ENCODE peak calls at places on chromosomes 2 and 18, in seven cellular contexts. U is colonic mucosa, D is thoracic aorta, R is heart right ventricle, S is foreskin fibroblast, Y is lower leg skin, W is GM20000. L is an unnamed sample.

GRCh38 chr2:173755798-173756197 is 209.4 kb downstream of the SP3 start:
- DNase-seq in U (no peak), D (no peak), R (no peak), S (no peak), Y (no peak), W (no peak), L (no peak)

GRCh38 chr2:60530660-60531276 is 22.7 kb downstream of the BCL11A start:
- DNase-seq in U (peak), D (no peak), R (peak), S (no peak), Y (no peak), W (peak), L (no peak)

GRCh38 chr2:11029136-11029535 is 117.4 kb downstream of the KCNF1 start:
- DNase-seq in U (no peak), D (no peak), R (no peak), S (no peak), Y (no peak), W (no peak), L (no peak)

GRCh38 chr2:180050246-180050645 is 43.1 kb upstream of the CWC22 start:
- DNase-seq in U (no peak), D (no peak), R (no peak), S (peak), Y (no peak), W (no peak), L (no peak)

GRCh38 chr2:62724886-62725711 is 19.6 kb downstream of the EHBP1 start:
- DNase-seq in U (peak), D (no peak), R (no peak), S (no peak), Y (no peak), W (no peak), L (no peak)

GRCh38 chr2:157460897-157461296 is 17.0 kb upstream of the CYTIP start:
- DNase-seq in U (no peak), D (no peak), R (no peak), S (no peak), Y (no peak), W (no peak), L (no peak)

GRCh38 chr2:149129433-149129832 is 90.9 kb downstream of the LYPD6B start:
- DNase-seq in U (no peak), D (no peak), R (no peak), S (no peak), Y (no peak), W (no peak), L (no peak)

GRCh38 chr2:10800163-10800562 is 12.4 kb downstream of the PDIA6 start:
- DNase-seq in U (no peak), D (no peak), R (no peak), S (no peak), Y (no peak), W (no peak), L (no peak)

GRCh38 chr18:29962579-29962978 is 1080.0 kb downstream of the DSC3 start:
- DNase-seq in U (no peak), D (no peak), R (no peak), S (no peak), Y (no peak), W (no peak), L (no peak)

GRCh38 chr18:10234281-10234680 is 220.2 kb upstream of the APCDD1 start:
- DNase-seq in U (no peak), D (no peak), R (no peak), S (peak), Y (no peak), W (no peak), L (no peak)

GRCh38 chr18:49645836-49646235 is 84.0 kb downstream of the LIPG start:
- DNase-seq in U (peak), D (peak), R (peak), S (peak), Y (peak), W (no peak), L (no peak)

GRCh38 chr2:36706021-36706328 is 9.5 kb downstream of the VIT start:
- DNase-seq in U (no peak), D (no peak), R (no peak), S (no peak), Y (peak), W (no peak), L (no peak)

GRCh38 chr2:15797231-15797945 is 143.0 kb upstream of the MYCN start:
- DNase-seq in U (no peak), D (no peak), R (no peak), S (no peak), Y (no peak), W (no peak), L (no peak)
- TF ChIP-seq CTCF in U (no peak), D (no peak), R (no peak), S (no peak), Y (no peak), W (no peak), L (peak)

DNA sequence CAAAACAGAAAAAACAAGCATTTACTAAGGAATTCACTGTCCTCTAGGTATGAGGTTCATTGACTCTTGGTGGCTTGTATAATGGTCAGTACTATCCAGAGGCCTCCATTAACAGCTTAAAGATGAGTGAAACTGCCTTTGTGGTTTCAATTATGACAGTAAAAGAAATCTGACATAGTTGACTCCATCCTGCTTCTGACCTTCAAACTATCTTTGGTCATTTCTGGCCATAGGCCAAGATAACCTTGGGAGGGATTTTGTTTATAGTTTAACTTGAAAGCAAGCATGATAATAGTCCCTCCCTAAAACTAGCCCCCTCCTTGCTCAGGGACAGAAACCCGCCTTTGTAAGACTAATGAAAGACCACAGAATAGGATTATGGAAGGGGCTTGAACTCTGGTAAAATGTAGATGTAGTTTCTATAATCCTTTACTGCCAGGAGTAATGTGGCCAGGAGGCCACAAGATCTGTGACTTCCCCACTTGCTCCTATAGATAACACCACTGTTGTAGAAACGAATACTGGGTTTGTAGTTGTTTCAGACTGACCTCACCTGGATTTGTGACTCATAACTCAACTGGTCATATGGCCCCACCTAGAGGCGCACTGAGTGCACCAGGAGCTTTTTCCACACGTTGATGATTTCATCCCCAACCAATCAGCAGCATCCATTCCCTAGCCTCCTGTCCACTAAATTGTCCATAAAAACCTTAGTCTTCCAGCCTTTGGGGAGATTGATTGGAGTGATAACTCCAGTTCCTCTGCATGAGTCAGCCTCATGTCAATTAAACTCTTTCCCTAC is 8.6 kb upstream of the PLEKHM3 start:
- DNase-seq in U (peak), D (no peak), R (peak), S (no peak), Y (no peak), W (peak), L (no peak)
- TF ChIP-seq CTCF in U (peak), D (no peak), R (peak), S (no peak), Y (no peak), W (peak), L (peak)

GRCh38 chr18:468841-469796 is 31.4 kb downstream of the COLEC12 start:
- DNase-seq in U (no peak), D (no peak), R (no peak), S (no peak), Y (no peak), W (no peak), L (no peak)
- TF ChIP-seq CTCF in U (no peak), D (no peak), R (no peak), S (no peak), Y (no peak), W (no peak), L (no peak)

DNA sequence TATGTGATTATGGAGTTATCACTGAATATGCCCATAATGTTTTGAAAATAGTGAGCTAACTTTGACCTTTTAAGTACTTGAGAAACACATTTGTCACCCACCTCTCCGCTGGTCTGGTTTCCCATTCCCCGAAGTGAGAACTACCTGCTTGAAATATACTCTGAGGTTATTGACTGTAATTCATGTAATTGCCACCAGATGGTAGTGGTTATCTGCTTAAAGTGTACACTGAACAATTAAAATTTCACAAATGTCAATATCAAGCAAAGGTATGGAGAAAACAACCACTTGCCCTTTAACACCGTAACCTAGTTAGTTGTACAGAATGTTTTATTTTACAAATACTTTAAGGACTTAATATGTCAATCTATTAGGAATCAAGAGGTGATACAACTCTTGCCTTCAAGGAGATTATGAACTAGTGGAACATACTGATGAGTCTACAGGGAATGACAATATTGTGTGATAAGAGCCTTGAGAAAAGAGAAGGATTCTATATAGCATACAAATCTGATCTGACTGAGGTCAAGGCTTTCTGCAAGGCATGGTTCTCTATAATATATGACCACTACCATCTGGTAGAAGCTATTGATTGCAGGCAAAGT is 316.8 kb upstream of the KCNH7 start:
- DNase-seq in U (no peak), D (no peak), R (no peak), S (no peak), Y (no peak), W (peak), L (no peak)
- TF ChIP-seq CTCF in U (peak), D (peak), R (peak), S (peak), Y (no peak), W (no peak), L (peak)

L was measured in type B pancreatic cell.